ENCODE peak calls at places on chromosome 1, in five cellular contexts. Q is activated CD8-positive, alpha-beta memory T cell treated with anti-CD3 and anti-CD28 coated beads for 48 hours; C is stimulated activated CD4-positive, alpha-beta T cell treated with anti-CD3 and anti-CD28 coated beads, Interleukin-1b, Interleukin-23, amount 100 ng/mL, for 48 hours; G is kidney tubule cell; Y is activated naive CD4-positive, alpha-beta T cell treated with anti-CD3 and anti-CD28 coated beads, Interleukin-2, amount 10 ng/mL, durations not matched to agents 7 days and 5 days. E is an unnamed sample.

GRCh38 chr1:24830680-24831272 is 85.5 kb downstream of the CLIC4 start:
- DNase-seq in Y (no peak), G (peak), C (no peak), Q (no peak), E (peak)

GRCh38 chr1:162857850-162858249 is 3.1 kb downstream of the CCDC190 start:
- DNase-seq in Q (no peak), Y (no peak), C (no peak), G (peak), E (peak)

GRCh38 chr1:54965624-54966340 is 14.6 kb upstream of the TMEM61 start:
- DNase-seq in C (no peak), G (peak), Q (no peak), Y (no peak), E (peak)

GRCh38 chr1:5265416-5266075 is 611.1 kb downstream of the AJAP1 start:
- DNase-seq in G (no peak), Q (no peak), C (no peak), Y (no peak), E (no peak)

GRCh38 chr1:83716641-83717040 is 282.3 kb downstream of the TTLL7 start:
- DNase-seq in C (no peak), Q (no peak), G (no peak), Y (no peak), E (no peak)

GRCh38 chr1:109919271-109919670 is 8.6 kb downstream of the CSF1 start:
- DNase-seq in C (no peak), Y (no peak), Q (no peak), G (no peak), E (no peak)

GRCh38 chr1:43381609-43382008 is 8.0 kb downstream of the MED8 start:
- DNase-seq in G (no peak), Q (no peak), C (no peak), Y (no peak), E (no peak)

GRCh38 chr1:118090130-118090529 is 94.9 kb downstream of the SPAG17 start:
- DNase-seq in G (no peak), Q (no peak), Y (no peak), C (no peak), E (no peak)

GRCh38 chr1:155022927-155023236 is 10.7 kb downstream of the DCST2 start:
- DNase-seq in C (no peak), G (peak), Q (no peak), Y (no peak), E (peak)

GRCh38 chr1:231278100-231278790 is 37.2 kb downstream of the GNPAT start:
- DNase-seq in G (no peak), C (no peak), Y (no peak), Q (no peak), E (no peak)

GRCh38 chr1:31426249-31426922 is 13.4 kb downstream of the SERINC2 start:
- DNase-seq in G (no peak), Q (no peak), C (no peak), Y (no peak), E (peak)

GRCh38 chr1:62800825-62801306 is 16.9 kb downstream of the ATG4C start:
- DNase-seq in Q (no peak), C (no peak), Y (no peak), G (no peak), E (no peak)

GRCh38 chr1:178945763-178946266 is 74.9 kb upstream of the ANGPTL1 start:
- DNase-seq in G (no peak), Y (no peak), Q (no peak), C (no peak), E (no peak)

GRCh38 chr1:116921301-116921885 is 11.7 kb downstream of the PTGFRN start:
- DNase-seq in C (no peak), Q (no peak), Y (no peak), G (no peak), E (no peak)

GRCh38 chr1:244394851-244395765 is 56.6 kb downstream of the ADSS2 start:
- DNase-seq in G (no peak), Y (no peak), Q (no peak), C (no peak), E (no peak)

GRCh38 chr1:166089804-166090203 is 77.0 kb downstream of the FAM78B start:
- DNase-seq in Q (no peak), G (no peak), Y (peak), C (no peak), E (no peak)

GRCh38 chr1:89941110-89941770 is 53.7 kb upstream of the ZNF326 start:
- DNase-seq in C (no peak), G (no peak), Y (no peak), Q (no peak), E (no peak)

GRCh38 chr1:153220606-153221303 is 3.4 kb downstream of the PRR9 start:
- DNase-seq in Q (no peak), G (no peak), C (no peak), Y (no peak), E (no peak)

GRCh38 chr1:71083271-71083670 is 2.4 kb upstream of the ZRANB2 start:
- DNase-seq in Y (no peak), C (no peak), Q (no peak), G (no peak), E (no peak)

GRCh38 chr1:61403863-61404615 is 320.9 kb downstream of the TM2D1 start:
- DNase-seq in Y (no peak), Q (no peak), C (no peak), G (peak), E (no peak)

GRCh38 chr1:7264101-7264500 is 478.8 kb downstream of the CAMTA1 start:
- DNase-seq in Y (no peak), G (no peak), Q (no peak), C (no peak), E (no peak)

GRCh38 chr1:201628490-201628889 is 89.6 kb downstream of the NAV1 start:
- DNase-seq in Y (no peak), Q (no peak), C (no peak), G (no peak), E (no peak)